ENCODE peak calls at places on chromosomes 5 and 9, in five cellular contexts. I, W, J, Z and A are unnamed samples.

GRCh38 chr9:89747589-89747988 is 142.8 kb downstream of the GADD45G start:
- DNase-seq in Z (no peak), W (no peak), J (no peak), I (no peak), A (no peak)

GRCh38 chr5:137254695-137255094 is 244.4 kb downstream of the SPOCK1 start:
- DNase-seq in W (no peak), J (no peak), Z (no peak), I (no peak), A (no peak)

GRCh38 chr5:76790632-76791290 is 28.1 kb upstream of the F2RL1 start:
- DNase-seq in W (peak), I (peak), J (no peak), Z (no peak), A (no peak)

GRCh38 chr5:38715671-38716070 is 130.1 kb upstream of the OSMR start:
- DNase-seq in I (peak), Z (no peak), J (peak), W (peak), A (peak)

GRCh38 chr9:131740898-131741297 is 1.0 kb upstream of the RAPGEF1 start:
- DNase-seq in I (no peak), W (no peak), J (peak), Z (no peak), A (no peak)

GRCh38 chr5:87383216-87383615 is 29.5 kb downstream of the CCNH start:
- DNase-seq in Z (no peak), W (peak), I (peak), J (no peak), A (no peak)

GRCh38 chr9:129330711-129331279 is 152.7 kb upstream of the IER5L start:
- DNase-seq in W (no peak), Z (no peak), J (peak), I (no peak), A (no peak)

GRCh38 chr5:56658972-56659371 is 156.4 kb upstream of the MAP3K1 start:
- DNase-seq in W (no peak), Z (no peak), J (no peak), I (no peak), A (no peak)

GRCh38 chr9:133186736-133187135 is 22.3 kb downstream of the OBP2B start:
- DNase-seq in Z (no peak), J (no peak), I (no peak), W (no peak), A (no peak)

GRCh38 chr9:530681-531080 is 310.8 kb upstream of the DMRT1 start:
- DNase-seq in Z (no peak), J (no peak), I (peak), W (no peak), A (no peak)

GRCh38 chr5:172902497-172903472 is 56.4 kb upstream of the RPL26L1 start:
- DNase-seq in Z (peak), I (peak), J (peak), W (peak), A (peak)

GRCh38 chr5:36613771-36614656 is 7.6 kb downstream of the SLC1A3 start:
- DNase-seq in I (no peak), J (peak), Z (no peak), W (no peak), A (no peak)

GRCh38 chr9:5714501-5715401 is 85.8 kb downstream of the RIC1 start:
- DNase-seq in W (peak), I (peak), Z (no peak), J (peak), A (no peak)

GRCh38 chr9:35651964-35652828 is 1.5 kb upstream of the SIT1 start:
- DNase-seq in J (peak), Z (no peak), W (peak), I (peak), A (no peak)

GRCh38 chr9:134365791-134366222 is 39.6 kb downstream of the RXRA start:
- DNase-seq in Z (no peak), W (no peak), I (no peak), J (no peak), A (peak)

GRCh38 chr9:1217076-1217475 is 166.9 kb downstream of the DMRT2 start:
- DNase-seq in Z (no peak), J (no peak), W (no peak), I (no peak), A (no peak)

GRCh38 chr9:133423216-133423615 is 1.0 kb downstream of the ADAMTS13 start:
- DNase-seq in W (peak), I (peak), J (no peak), Z (no peak), A (no peak)

GRCh38 chr5:148414848-148415247 is 31.1 kb downstream of the FBXO38 start:
- DNase-seq in Z (no peak), W (no peak), J (no peak), I (no peak), A (no peak)

GRCh38 chr9:89640391-89640790 is 35.6 kb downstream of the GADD45G start:
- DNase-seq in W (no peak), I (no peak), J (no peak), Z (no peak), A (no peak)

GRCh38 chr5:140131967-140132409 is 6.3 kb downstream of the IGIP start:
- DNase-seq in I (peak), J (no peak), Z (no peak), W (peak), A (no peak)

GRCh38 chr5:66960373-66961137 is 236.0 kb downstream of the CD180 start:
- DNase-seq in I (peak), Z (no peak), W (peak), J (no peak), A (no peak)

GRCh38 chr5:113161806-113162205 is 185.2 kb downstream of the DCP2 start:
- DNase-seq in J (no peak), Z (peak), W (no peak), I (no peak), A (no peak)

GRCh38 chr9:123507992-123508391 is 152.0 kb downstream of the CRB2 start:
- DNase-seq in W (no peak), I (peak), Z (no peak), J (no peak), A (no peak)

GRCh38 chr5:172820046-172820767 is 13.8 kb upstream of the ERGIC1 start:
- DNase-seq in J (peak), I (peak), W (no peak), Z (no peak), A (no peak)

GRCh38 chr5:71475788-71476384 is 20.4 kb downstream of the BDP1 start:
- DNase-seq in Z (no peak), J (peak), W (peak), I (peak), A (peak)

GRCh38 chr9:69745716-69746538 is 13.9 kb downstream of the PTAR1 start:
- DNase-seq in I (peak), W (peak), J (peak), Z (no peak), A (no peak)

GRCh38 chr9:77291714-77292113 is 114.4 kb downstream of the VPS13A start:
- DNase-seq in Z (no peak), W (peak), I (peak), J (peak), A (peak)

GRCh38 chr9:23728736-23729135 is 97.3 kb downstream of the ELAVL2 start:
- DNase-seq in Z (no peak), J (no peak), W (no peak), I (no peak), A (no peak)

GRCh38 chr9:105069285-105070065 is 141.5 kb upstream of the ABCA1 start:
- DNase-seq in W (peak), I (no peak), Z (no peak), J (peak), A (no peak)

DNA sequence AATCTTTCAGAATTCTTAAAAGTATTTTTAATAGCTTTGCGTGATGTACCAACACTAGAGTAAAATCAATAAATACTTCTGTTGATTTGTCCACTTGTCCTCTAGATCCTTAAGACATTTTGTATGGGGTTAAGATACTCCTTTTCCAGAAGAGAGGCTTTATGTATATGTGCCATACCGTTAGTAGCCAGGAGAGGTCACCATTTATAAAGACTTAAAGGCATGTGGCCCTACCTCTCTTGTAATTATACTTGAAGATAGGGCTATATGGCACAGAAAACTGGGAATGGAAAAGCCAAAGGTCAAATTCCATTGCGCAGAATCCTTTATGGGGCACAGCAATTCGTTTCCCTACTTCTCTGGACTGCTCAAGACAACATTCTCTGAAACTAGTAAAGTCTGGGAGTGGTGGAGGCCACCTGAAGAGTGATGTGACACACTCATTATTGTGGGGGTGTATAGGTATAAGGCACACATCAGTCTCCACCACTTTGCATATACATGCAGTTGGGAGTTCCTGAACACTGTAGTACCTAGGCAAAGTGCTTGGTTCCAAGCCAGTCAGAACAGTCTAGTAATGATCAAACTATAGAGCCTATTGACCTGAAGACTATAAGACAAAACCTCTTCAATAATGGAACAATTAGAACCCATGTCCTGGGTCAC is 140.1 kb upstream of the FBXL17 start:
- DNase-seq in J (peak), Z (no peak), W (peak), I (peak), A (peak)
- H2BK5ac ChIP-seq in J (no peak), Z (no peak), W (no peak), I (no peak), A (no peak)

GRCh38 chr9:81308404-81308803 is 380.9 kb downstream of the TLE1 start:
- DNase-seq in I (no peak), W (no peak), Z (no peak), J (no peak), A (no peak)

GRCh38 chr9:81303658-81304057 is 385.7 kb downstream of the TLE1 start:
- DNase-seq in J (peak), W (no peak), I (no peak), Z (no peak), A (no peak)

GRCh38 chr9:81305561-81306182 is 383.7 kb downstream of the TLE1 start:
- DNase-seq in W (peak), J (no peak), I (no peak), Z (no peak), A (no peak)
- H2BK120ac ChIP-seq in W (no peak), J (no peak), I (no peak), Z (no peak), A (no peak)

DNA sequence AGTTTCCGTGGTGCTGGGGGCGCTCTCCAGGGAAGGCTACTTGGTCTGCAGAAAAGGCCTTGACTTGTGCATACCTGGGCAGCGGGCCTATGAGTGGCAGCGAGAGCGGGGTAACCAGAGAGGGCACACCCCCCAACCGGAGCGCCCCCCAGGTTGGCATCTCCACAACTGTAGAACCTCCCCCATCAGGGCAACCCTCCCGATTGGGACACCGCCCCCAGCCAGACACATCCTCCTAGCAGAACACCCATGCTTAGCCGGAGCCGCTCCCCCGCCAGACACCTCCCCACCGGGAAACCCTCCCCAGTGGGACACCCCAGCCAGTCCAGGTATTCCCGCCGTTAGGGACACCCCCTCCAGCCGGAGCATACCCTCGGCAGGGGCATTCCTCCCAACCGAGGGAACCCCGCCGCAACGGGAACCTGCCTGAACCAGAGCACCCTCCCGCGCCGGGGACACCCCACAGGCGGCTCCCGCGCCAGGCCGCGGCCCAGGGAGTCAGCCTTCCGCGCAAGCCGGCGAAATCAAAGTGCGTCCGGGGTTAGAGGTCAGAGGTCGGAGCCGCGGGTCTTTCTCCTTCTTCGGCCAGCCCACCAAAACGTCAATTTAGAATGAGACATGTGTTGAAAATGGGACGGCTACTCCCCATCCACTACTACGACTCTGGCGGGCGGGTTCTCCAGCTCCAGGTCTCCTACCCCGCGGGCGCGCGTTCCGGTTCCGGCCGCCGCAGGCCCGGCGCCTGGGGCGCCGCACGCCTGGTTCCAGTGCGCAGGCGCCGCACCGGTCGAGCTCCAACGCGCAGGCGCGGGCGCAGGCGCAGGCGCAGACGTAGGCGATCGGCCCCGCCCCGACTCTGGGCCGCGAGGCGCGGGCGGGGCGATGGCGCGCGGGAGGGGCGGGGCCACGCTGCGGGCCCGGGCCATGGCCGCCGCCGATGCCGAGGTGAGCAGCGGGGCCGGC is at the start of gene EHMT1:
- DNase-seq in W (peak), J (peak), Z (peak), I (peak), A (peak)
- H2BK5ac ChIP-seq in W (peak), J (peak), Z (peak), I (peak), A (peak)

GRCh38 chr9:37592108-37592951 is at the start of gene TOMM5:
- DNase-seq in W (peak), J (peak), I (peak), Z (peak), A (peak)
- H2BK120ac ChIP-seq in W (no peak), J (peak), I (peak), Z (no peak), A (no peak)

DNA sequence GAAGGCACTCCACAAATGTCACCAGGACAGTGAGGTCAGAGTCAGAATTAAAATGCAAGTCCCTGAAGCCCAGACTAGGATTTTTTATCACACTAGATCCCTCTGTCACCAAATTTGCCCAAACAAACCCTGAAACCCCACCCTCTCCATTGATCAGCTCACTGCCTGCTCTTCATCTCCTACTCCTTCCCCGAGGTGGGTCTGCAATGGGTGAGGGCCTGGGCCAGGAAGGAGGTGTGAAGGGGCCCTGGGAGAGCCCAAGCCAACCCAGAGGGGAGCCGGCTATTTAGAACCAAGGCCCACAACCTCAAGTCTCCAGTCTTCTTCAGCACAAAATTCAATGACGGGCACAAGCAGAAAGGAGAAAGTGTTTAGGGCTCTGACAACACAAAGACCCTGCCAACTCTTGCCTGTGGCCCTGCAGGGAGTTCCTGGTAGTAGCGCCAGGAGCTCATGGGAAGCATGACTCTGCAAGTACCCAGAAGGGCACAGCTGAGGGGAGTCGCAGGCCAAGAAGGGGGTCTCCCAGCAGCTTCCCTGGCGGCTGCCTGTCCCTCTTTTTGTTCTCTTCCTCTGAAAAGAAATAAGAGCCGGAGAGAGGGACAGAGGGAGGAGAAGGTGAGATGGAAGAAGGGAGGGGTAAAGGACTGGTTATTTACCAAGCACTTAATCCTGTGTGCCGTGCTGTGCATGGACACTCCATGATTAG is 5.5 kb downstream of the FOXI1 start:
- DNase-seq in Z (no peak), W (no peak), I (no peak), J (no peak), A (no peak)
- H2BK5ac ChIP-seq in Z (no peak), W (no peak), I (no peak), J (peak), A (no peak)

GRCh38 chr5:32223972-32224608 is 50.0 kb upstream of the GOLPH3 start:
- DNase-seq in I (peak), W (peak), Z (no peak), J (peak), A (no peak)
- H2BK120ac ChIP-seq in I (peak), W (peak), Z (peak), J (peak), A (no peak)

GRCh38 chr9:78296208-78296892 is 575 bp upstream of the PSAT1 start:
- DNase-seq in W (peak), J (peak), I (peak), Z (peak), A (peak)

GRCh38 chr9:78295731-78296130 is 1.2 kb upstream of the PSAT1 start:
- DNase-seq in Z (peak), W (no peak), I (no peak), J (no peak), A (no peak)

GRCh38 chr9:78297672-78297961 is 692 bp downstream of the PSAT1 start:
- DNase-seq in W (no peak), Z (no peak), J (no peak), I (peak), A (no peak)

GRCh38 chr9:78298046-78298511 is 1.2 kb downstream of the PSAT1 start:
- DNase-seq in W (no peak), Z (peak), J (no peak), I (no peak), A (no peak)

DNA sequence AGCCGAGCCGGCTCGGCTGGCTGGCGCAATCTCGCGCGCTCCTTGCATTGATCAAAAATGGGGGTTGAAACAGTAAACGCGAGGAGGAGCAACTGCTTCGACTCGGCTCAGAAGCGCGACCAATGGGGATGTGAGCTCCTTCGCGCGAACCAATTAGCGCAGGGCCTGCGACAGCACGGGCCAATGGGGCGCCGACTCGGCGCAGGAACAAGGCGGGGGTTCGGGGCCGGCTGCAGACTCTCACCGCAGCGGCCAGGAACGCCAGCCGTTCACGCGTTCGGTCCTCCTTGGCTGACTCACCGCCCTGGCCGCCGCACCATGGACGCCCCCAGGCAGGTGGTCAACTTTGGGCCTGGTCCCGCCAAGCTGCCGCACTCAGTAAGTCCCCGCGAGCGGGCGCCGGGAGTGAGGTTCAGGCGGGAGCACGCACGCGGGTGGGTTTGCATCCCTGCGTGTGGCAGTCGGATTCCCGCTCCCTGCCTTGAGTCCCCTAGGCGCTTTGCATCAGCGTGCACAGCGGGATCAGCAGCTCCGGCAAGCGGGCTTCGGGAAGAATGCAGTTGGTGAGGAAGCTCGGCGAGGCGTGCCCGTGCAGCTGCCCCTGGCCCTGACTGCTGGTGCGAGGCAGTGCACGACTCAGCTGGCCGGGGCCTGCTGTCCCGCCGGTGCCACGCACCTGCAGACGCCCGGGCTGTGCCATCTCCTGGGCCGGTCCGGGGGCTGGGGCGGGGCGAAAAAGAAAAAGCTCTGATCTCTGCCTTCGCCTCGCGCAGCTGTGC is at the start of gene PSAT1:
- DNase-seq in I (peak), W (peak), J (peak), Z (peak), A (peak)
- H2BK5ac ChIP-seq in I (peak), W (peak), J (peak), Z (peak), A (peak)

DNA sequence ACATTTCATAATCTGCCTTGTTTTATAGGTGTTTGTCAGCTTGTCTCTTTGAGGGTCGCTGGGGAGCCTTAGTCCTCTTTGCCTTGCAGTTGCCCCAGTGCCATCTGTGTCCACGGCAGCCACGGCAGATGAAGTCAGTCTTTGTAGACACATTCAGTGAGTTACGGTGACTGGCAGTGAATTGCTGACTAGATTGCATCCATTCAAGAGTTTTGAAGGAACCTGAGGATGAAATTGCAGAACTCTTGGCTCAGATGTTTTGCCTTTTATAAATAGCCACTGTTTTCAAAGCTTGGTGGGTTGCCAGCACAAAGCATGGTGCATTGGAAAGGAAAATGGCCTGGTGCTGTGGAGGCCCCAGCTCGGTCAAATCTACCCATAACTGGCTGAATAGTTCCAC is 125.6 kb downstream of the TRIO start:
- DNase-seq in Z (no peak), I (peak), J (no peak), W (no peak), A (no peak)
- H2BK120ac ChIP-seq in Z (no peak), I (peak), J (peak), W (no peak), A (no peak)